ENCODE peak calls at places on chromosomes 1 and 21, in seven cellular contexts. E is astrocyte of the spinal cord, X is psoas muscle, J is right atrium auricular region, D is H1, O is brain microvascular endothelial cell, I is cardiac muscle cell. Y is an unnamed sample.

GRCh38 chr1:221620437-221621384 is 121.2 kb downstream of the DUSP10 start:
- DNase-seq in I (no peak), J (no peak), X (no peak), O (no peak), E (peak; percentile 4), D (no peak), Y (no peak)

GRCh38 chr1:27574001-27574781 is 29.8 kb downstream of the AHDC1 start:
- DNase-seq in I (no peak), E (no peak), O (no peak), D (no peak), J (peak; percentile 58), X (no peak), Y (no peak)

GRCh38 chr1:76501136-76501535 is 366.1 kb upstream of the ST6GALNAC5 start:
- DNase-seq in O (no peak), I (no peak), X (no peak), D (no peak), J (no peak), E (no peak), Y (no peak)

GRCh38 chr1:73765551-73766233 is 432.3 kb downstream of the LRRIQ3 start:
- DNase-seq in O (no peak), E (no peak), D (no peak), X (no peak), J (no peak), I (no peak), Y (no peak)

GRCh38 chr1:199687321-199687720 is 340.2 kb upstream of the NR5A2 start:
- DNase-seq in J (no peak), O (peak; percentile 16), X (no peak), I (no peak), D (no peak), E (peak; percentile 28), Y (no peak)

GRCh38 chr1:40717065-40717464 is 25.6 kb downstream of the NFYC start:
- DNase-seq in X (no peak), E (no peak), O (no peak), I (no peak), J (no peak), D (no peak), Y (no peak)

GRCh38 chr1:36217667-36218066 is 6.6 kb upstream of the THRAP3 start:
- DNase-seq in E (peak; percentile 50), O (peak; percentile 19), D (no peak), X (no peak), I (peak; percentile 21), J (no peak), Y (no peak)

GRCh38 chr1:162612606-162613400 is 19.5 kb upstream of the DDR2 start:
- DNase-seq in O (no peak), J (peak; percentile 82), I (no peak), D (no peak), E (peak; percentile 18), X (peak; percentile 69), Y (no peak)

GRCh38 chr1:47183308-47184089 is 6.3 kb downstream of the PDZK1IP1 start:
- DNase-seq in E (no peak), O (no peak), J (no peak), I (no peak), X (no peak), D (no peak), Y (no peak)

GRCh38 chr1:31954607-31955283 is 16.6 kb upstream of the PTP4A2 start:
- DNase-seq in I (no peak), D (no peak), X (peak; percentile 93), O (peak; percentile 96), J (peak; percentile 96), E (peak; percentile 96), Y (no peak)

GRCh38 chr1:72483958-72484357 is 201.6 kb upstream of the NEGR1 start:
- DNase-seq in O (no peak), X (no peak), E (no peak), I (no peak), D (no peak), J (no peak), Y (no peak)

GRCh38 chr1:16491056-16491675 is 22.9 kb downstream of the RNU1-1 start:
- DNase-seq in E (no peak), O (no peak), I (no peak), D (no peak), J (no peak), X (no peak), Y (no peak)

GRCh38 chr1:101964708-101965107 is 32.0 kb downstream of the OLFM3 start:
- DNase-seq in E (no peak), J (no peak), O (no peak), D (no peak), I (no peak), X (no peak), Y (no peak)

GRCh38 chr1:19743180-19743579 is 56.5 kb downstream of the TMCO4 start:
- DNase-seq in X (no peak), E (no peak), J (no peak), I (no peak), O (no peak), D (no peak), Y (no peak)

GRCh38 chr1:54701996-54702395 is 13.7 kb upstream of the TTC4 start:
- DNase-seq in X (no peak), E (no peak), D (no peak), I (no peak), J (no peak), O (no peak), Y (no peak)

GRCh38 chr1:168148916-168149315 is 12.2 kb upstream of the GPR161 start:
- DNase-seq in X (no peak), E (no peak), O (no peak), J (no peak), I (no peak), D (no peak), Y (no peak)

GRCh38 chr21:25956993-25957714 is 213.4 kb downstream of the APP start:
- DNase-seq in I (no peak), D (no peak), J (no peak), X (no peak), O (peak; percentile 71), E (peak; percentile 55), Y (no peak)

GRCh38 chr1:146034976-146035469 is 13.5 kb upstream of the HJV start:
- DNase-seq in X (peak; percentile 33), D (no peak), E (no peak), J (no peak), I (no peak), O (no peak), Y (no peak)

GRCh38 chr1:118185083-118185899 is at the start of gene SPAG17:
- DNase-seq in J (peak; percentile 64), D (peak; percentile 78), E (peak; percentile 40), I (peak; percentile 88), X (peak; percentile 80), O (peak; percentile 57), Y (peak; percentile 75)
- TF ChIP-seq CTCF in J (no peak), D (peak; percentile 56), E (peak; percentile 48), I (peak; percentile 56), X (no peak), O (peak; percentile 61), Y (peak; percentile 49)

GRCh38 chr1:6637770-6638169 is 13.1 kb downstream of the THAP3 start:
- DNase-seq in O (no peak), D (no peak), E (no peak), J (no peak), I (no peak), X (no peak), Y (no peak)

GRCh38 chr1:6635161-6635909 is 10.7 kb downstream of the THAP3 start:
- DNase-seq in J (no peak), O (no peak), E (no peak), D (no peak), X (no peak), I (no peak), Y (no peak)

GRCh38 chr1:6638226-6638625 is 13.6 kb downstream of the THAP3 start:
- DNase-seq in X (peak; percentile 90), D (no peak), J (peak; percentile 94), I (no peak), O (no peak), E (peak; percentile 58), Y (no peak)

GRCh38 chr1:6634278-6635052 is 9.8 kb downstream of the THAP3 start:
- DNase-seq in E (peak; percentile 22), O (peak; percentile 11), J (no peak), X (peak; percentile 89), I (peak; percentile 67), D (no peak), Y (peak; percentile 24)

DNA sequence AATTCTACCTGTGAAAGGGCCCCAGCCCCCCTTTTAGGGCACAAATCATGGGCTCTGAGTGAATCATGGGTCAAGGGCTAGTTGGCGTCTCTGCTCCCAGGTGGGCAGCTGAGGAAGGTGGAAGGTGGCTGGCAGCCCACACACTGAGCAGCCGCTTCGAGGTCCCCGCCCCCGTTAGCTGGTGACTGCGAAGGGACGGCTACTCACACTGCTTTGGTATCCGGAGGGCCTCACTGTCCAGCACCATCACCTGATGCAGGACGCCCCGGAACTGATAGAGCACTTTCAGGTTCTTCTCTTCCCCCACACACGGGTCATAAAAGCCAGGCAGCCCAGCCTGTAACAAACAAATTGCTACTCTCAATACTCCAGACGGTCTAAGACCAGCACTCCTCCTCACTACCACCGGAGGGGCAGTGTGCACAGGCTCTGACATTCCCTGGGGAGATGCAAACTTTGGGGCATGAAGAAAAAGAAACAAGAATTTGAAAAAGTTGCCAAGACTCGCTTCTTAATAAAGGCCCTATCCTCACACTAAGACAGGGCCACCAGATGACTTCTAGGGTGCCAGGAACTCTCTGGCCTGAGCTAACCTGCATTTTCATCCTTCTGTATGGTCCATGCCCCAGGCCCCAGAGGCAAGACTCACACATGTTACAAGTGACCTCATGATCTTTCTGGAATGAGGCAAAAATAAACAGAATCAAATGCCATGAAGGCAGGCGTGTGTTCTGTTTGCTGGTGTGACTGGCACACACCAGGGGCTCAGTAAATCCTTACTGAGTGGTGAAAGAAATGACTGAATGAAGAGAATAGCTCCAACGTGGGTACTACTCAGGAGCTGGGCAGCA is 11.5 kb downstream of the THAP3 start:
- DNase-seq in I (no peak), J (no peak), O (no peak), D (no peak), X (no peak), E (no peak), Y (no peak)
- TF ChIP-seq CTCF in I (no peak), J (no peak), O (no peak), D (no peak), X (no peak), E (no peak), Y (no peak)

GRCh38 chr1:207007352-207008033 is 25.1 kb downstream of the C1orf116 start:
- DNase-seq in D (no peak), I (no peak), X (no peak), J (no peak), E (peak; percentile 90), O (peak; percentile 81), Y (no peak)

GRCh38 chr1:207003216-207003615 is 29.3 kb downstream of the C1orf116 start:
- DNase-seq in E (no peak), O (no peak), J (no peak), X (no peak), I (no peak), D (no peak), Y (no peak)

GRCh38 chr1:207006914-207007313 is 25.6 kb downstream of the C1orf116 start:
- DNase-seq in E (no peak), D (no peak), I (no peak), X (no peak), J (no peak), O (no peak), Y (no peak)

GRCh38 chr1:207002731-207003146 is 29.8 kb downstream of the C1orf116 start:
- DNase-seq in O (no peak), E (peak; percentile 43), J (no peak), X (no peak), D (no peak), I (no peak), Y (no peak)

GRCh38 chr1:207004931-207005830 is 27.4 kb downstream of the C1orf116 start:
- DNase-seq in X (no peak), E (peak; percentile 61), J (no peak), I (peak; percentile 75), D (no peak), O (peak; percentile 69), Y (no peak)
- TF ChIP-seq CTCF in X (peak; percentile 49), E (peak; percentile 81), J (peak; percentile 50), I (peak; percentile 88), D (peak; percentile 95), O (peak; percentile 92), Y (peak; percentile 74)

GRCh38 chr1:192732787-192733186 is 76.1 kb upstream of the RGS2 start:
- DNase-seq in X (no peak), D (no peak), E (no peak), I (no peak), J (no peak), O (no peak), Y (no peak)
- TF ChIP-seq CTCF in X (no peak), D (peak; percentile 45), E (no peak), I (no peak), J (no peak), O (peak; percentile 43), Y (peak; percentile 31)

Y was measured in progenitor cell of endocrine pancreas.